ENCODE peak calls at places on chromosomes 7 and 10, in nine cellular contexts. U is activated B cell treated with CpG ODN at 0.5 μM for 24 hours, R is brain microvascular endothelial cell, A is H9, H is upper lobe of left lung, K is tibial artery, X is astrocyte of the spinal cord, F is Panc1, L is AG10803. O is an unnamed sample.
A peak's percentile ranks its signal among the peaks of the same experiment; 100 is the strongest.

GRCh38 chr10:44956176-44956575 is 3.4 kb upstream of the RASSF4 start:
- DNase-seq in U (no peak), R (no peak), A (peak; percentile 5), H (no peak), K (no peak), X (no peak), F (no peak), L (no peak), O (no peak)

GRCh38 chr7:100437150-100438100 is 1.1 kb upstream of the PPP1R35 start:
- DNase-seq in U (no peak), R (no peak), A (no peak), H (peak; percentile 82), K (no peak), X (no peak), F (no peak), L (no peak), O (no peak)

GRCh38 chr7:87574630-87575029 is 26.1 kb downstream of the ABCB1 start:
- DNase-seq in U (no peak), R (no peak), A (no peak), H (no peak), K (no peak), X (peak; percentile 60), F (no peak), L (peak; percentile 29), O (no peak)

GRCh38 chr10:116960066-116960465 is 44.9 kb downstream of the SHTN1 start:
- DNase-seq in U (no peak), R (no peak), A (no peak), H (no peak), K (no peak), X (peak; percentile 18), F (no peak), L (peak; percentile 4), O (no peak)

GRCh38 chr7:24601600-24601999 is 28.3 kb downstream of the PALS2 start:
- DNase-seq in U (no peak), R (no peak), A (no peak), H (no peak), K (no peak), X (no peak), F (no peak), L (peak; percentile 21), O (no peak)

GRCh38 chr7:101972627-101973026 is 155.2 kb downstream of the CUX1 start:
- DNase-seq in U (no peak), R (no peak), A (no peak), H (no peak), K (no peak), X (no peak), F (no peak), L (no peak), O (no peak)

GRCh38 chr10:64115913-64116643 is 594.9 kb downstream of the REEP3 start:
- DNase-seq in U (no peak), R (peak; percentile 28), A (peak; percentile 57), H (no peak), K (no peak), X (peak; percentile 4), F (no peak), L (no peak), O (no peak)

GRCh38 chr7:151800861-151801260 is 76.1 kb downstream of the PRKAG2 start:
- DNase-seq in U (no peak), R (no peak), A (no peak), H (no peak), K (no peak), X (no peak), F (no peak), L (no peak), O (no peak)

GRCh38 chr7:294440-295154 is 4.6 kb downstream of the FOXL3 start:
- DNase-seq in U (no peak), R (no peak), A (no peak), H (no peak), K (no peak), X (no peak), F (no peak), L (no peak), O (no peak)

GRCh38 chr10:72086466-72087391 is 1.6 kb downstream of the SPOCK2 start:
- DNase-seq in U (peak; percentile 55), R (no peak), A (peak; percentile 81), H (peak; percentile 92), K (no peak), X (no peak), F (no peak), L (no peak), O (no peak)

GRCh38 chr7:97015279-97015678 is 9.4 kb downstream of the DLX5 start:
- DNase-seq in U (no peak), R (no peak), A (no peak), H (no peak), K (no peak), X (no peak), F (no peak), L (no peak), O (no peak)

GRCh38 chr7:41438919-41439882 is 263.7 kb downstream of the INHBA start:
- DNase-seq in U (no peak), R (no peak), A (no peak), H (no peak), K (no peak), X (no peak), F (no peak), L (peak; percentile 47), O (no peak)

GRCh38 chr10:62183857-62184805 is 84.5 kb downstream of the RTKN2 start:
- DNase-seq in U (no peak), R (no peak), A (no peak), H (no peak), K (no peak), X (no peak), F (peak; percentile 18), L (no peak), O (no peak)

GRCh38 chr7:134454277-134454676 is 4.6 kb downstream of the AKR1B1 start:
- DNase-seq in U (no peak), R (no peak), A (no peak), H (no peak), K (no peak), X (no peak), F (no peak), L (peak; percentile 47), O (no peak)

GRCh38 chr10:122373713-122374112 is 795 bp upstream of the PLEKHA1 start:
- DNase-seq in U (no peak), R (peak; percentile 8), A (no peak), H (no peak), K (no peak), X (peak; percentile 28), F (no peak), L (peak; percentile 36), O (no peak)

GRCh38 chr10:43202224-43202656 is 64.0 kb downstream of the CSGALNACT2 start:
- DNase-seq in U (peak; percentile 35), R (no peak), A (peak; percentile 75), H (peak; percentile 86), K (peak; percentile 21), X (no peak), F (no peak), L (peak; percentile 19), O (peak; percentile 39)

GRCh38 chr10:88979153-88979562 is 11.4 kb upstream of the FAS start:
- DNase-seq in U (no peak), R (peak; percentile 51), A (no peak), H (peak; percentile 8), K (peak; percentile 54), X (peak; percentile 94), F (no peak), L (peak; percentile 97), O (no peak)

GRCh38 chr10:49512121-49512809 is 26.7 kb downstream of the ERCC6 start:
- DNase-seq in U (no peak), R (no peak), A (no peak), H (no peak), K (no peak), X (peak; percentile 47), F (peak; percentile 24), L (peak; percentile 31), O (no peak)

GRCh38 chr10:129844191-129844590 is 119.9 kb downstream of the EBF3 start:
- DNase-seq in U (no peak), R (no peak), A (no peak), H (no peak), K (no peak), X (no peak), F (no peak), L (no peak), O (no peak)

GRCh38 chr10:17088118-17088806 is 41.3 kb downstream of the CUBN start:
- DNase-seq in U (no peak), R (peak; percentile 75), A (no peak), H (no peak), K (no peak), X (peak; percentile 54), F (peak; percentile 72), L (peak; percentile 76), O (no peak)

GRCh38 chr7:34995757-34996156 is 41.5 kb downstream of the DPY19L1 start:
- DNase-seq in U (no peak), R (no peak), A (no peak), H (no peak), K (no peak), X (no peak), F (no peak), L (no peak), O (no peak)

DNA sequence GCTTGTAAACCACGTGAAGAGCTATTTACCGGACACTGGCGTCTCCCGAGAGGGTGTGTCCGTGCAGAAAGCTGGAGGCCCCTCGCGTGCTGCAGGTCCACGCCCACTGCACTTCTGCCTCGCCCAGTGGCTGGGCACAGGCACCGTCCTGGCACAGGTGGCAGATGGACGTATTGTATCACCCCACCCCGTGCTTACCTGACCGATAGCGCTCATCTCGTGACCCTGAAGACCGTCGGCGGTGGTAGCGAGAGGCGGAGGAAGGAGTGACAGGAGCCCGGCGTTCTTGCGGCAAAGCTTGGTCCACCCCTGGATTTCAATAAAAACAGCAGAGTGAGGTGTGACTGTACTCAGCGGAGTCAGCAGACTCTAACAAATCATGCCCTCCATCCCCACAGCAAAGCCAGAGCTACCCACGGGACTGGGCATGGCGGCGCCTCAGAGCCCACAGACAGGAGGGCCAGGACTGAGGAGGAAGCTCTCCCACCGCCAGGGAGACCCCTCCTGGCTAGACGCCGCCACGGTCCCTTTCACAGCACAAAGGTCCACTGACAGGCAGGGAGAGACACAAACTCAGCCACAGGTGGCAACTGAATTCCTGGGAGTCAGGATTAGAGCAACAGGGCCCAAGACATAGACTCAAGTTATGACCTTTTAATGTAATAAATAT is 217.1 kb downstream of the DIP2C start:
- DNase-seq in U (no peak), R (no peak), A (peak; percentile 30), H (no peak), K (no peak), X (no peak), F (no peak), L (no peak), O (no peak)
- TF ChIP-seq CTCF in U (no peak), R (no peak), A (no peak), H (no peak), K (no peak), X (no peak), F (no peak), L (no peak), O (no peak)

GRCh38 chr10:69004821-69005220 is 16.2 kb downstream of the KIFBP start:
- DNase-seq in U (no peak), R (peak; percentile 12), A (no peak), H (no peak), K (no peak), X (peak; percentile 58), F (no peak), L (peak; percentile 72), O (no peak)
- TF ChIP-seq CTCF in U (no peak), R (peak; percentile 48), A (peak; percentile 61), H (peak; percentile 36), K (peak; percentile 59), X (peak; percentile 46), F (peak; percentile 24), L (peak; percentile 72), O (no peak)

GRCh38 chr10:108358912-108359311 is 1194.4 kb upstream of the SORCS1 start:
- DNase-seq in U (no peak), R (peak; percentile 66), A (no peak), H (no peak), K (no peak), X (peak; percentile 85), F (peak; percentile 27), L (peak; percentile 92), O (no peak)
- TF ChIP-seq CTCF in U (no peak), R (no peak), A (no peak), H (no peak), K (no peak), X (peak; percentile 3), F (no peak), L (peak; percentile 41), O (peak; percentile 16)

GRCh38 chr7:42940985-42941847 is 9.0 kb downstream of the MRPL32 start:
- DNase-seq in U (peak; percentile 51), R (peak; percentile 84), A (peak; percentile 84), H (no peak), K (peak; percentile 83), X (peak; percentile 81), F (peak; percentile 66), L (peak; percentile 73), O (peak; percentile 63)
- TF ChIP-seq CTCF in U (peak; percentile 80), R (peak; percentile 95), A (peak; percentile 97), H (peak; percentile 78), K (peak; percentile 77), X (peak; percentile 88), F (peak; percentile 97), L (peak; percentile 95), O (peak; percentile 89)

O was measured in mesothelial cell of epicardium.